ENCODE peak calls at places on chromosome 5, in five cellular contexts. Y is adrenal gland; H is transverse colon; P is activated CD8-positive, alpha-beta T cell treated with anti-CD3 and anti-CD28 coated beads for 36 hours; C is chondrocyte. N is an unnamed sample.

GRCh38 chr5:62330302-62330701 is 24.3 kb downstream of the KIF2A start:
- DNase-seq in Y (no peak), H (no peak), P (no peak), C (no peak), N (no peak)

GRCh38 chr5:107546685-107547084 is 124.1 kb downstream of the EFNA5 start:
- DNase-seq in Y (no peak), H (no peak), P (no peak), C (no peak), N (no peak)

GRCh38 chr5:143214890-143215289 is 188.6 kb downstream of the NR3C1 start:
- DNase-seq in Y (no peak), H (no peak), P (no peak), C (no peak), N (no peak)

GRCh38 chr5:102678267-102679058 is 76.6 kb upstream of the PAM start:
- DNase-seq in Y (no peak), H (no peak), P (no peak), C (no peak), N (no peak)

GRCh38 chr5:74877624-74878304 is 11.6 kb upstream of the FAM169A start:
- DNase-seq in Y (no peak), H (no peak), P (no peak), C (no peak), N (no peak)

GRCh38 chr5:134878403-134878802 is 4.2 kb downstream of the TXNDC15 start:
- DNase-seq in Y (no peak), H (peak), P (no peak), C (no peak), N (no peak)

GRCh38 chr5:82560546-82560945 is 282.4 kb upstream of the RPS23 start:
- DNase-seq in Y (no peak), H (no peak), P (no peak), C (no peak), N (no peak)

GRCh38 chr5:55534436-55535198 is at the start of gene PLPP1:
- DNase-seq in Y (peak), H (peak), P (peak), C (peak), N (peak)

GRCh38 chr5:120314201-120314600 is 149.9 kb upstream of the PRR16 start:
- DNase-seq in Y (no peak), H (no peak), P (no peak), C (no peak), N (no peak)

DNA sequence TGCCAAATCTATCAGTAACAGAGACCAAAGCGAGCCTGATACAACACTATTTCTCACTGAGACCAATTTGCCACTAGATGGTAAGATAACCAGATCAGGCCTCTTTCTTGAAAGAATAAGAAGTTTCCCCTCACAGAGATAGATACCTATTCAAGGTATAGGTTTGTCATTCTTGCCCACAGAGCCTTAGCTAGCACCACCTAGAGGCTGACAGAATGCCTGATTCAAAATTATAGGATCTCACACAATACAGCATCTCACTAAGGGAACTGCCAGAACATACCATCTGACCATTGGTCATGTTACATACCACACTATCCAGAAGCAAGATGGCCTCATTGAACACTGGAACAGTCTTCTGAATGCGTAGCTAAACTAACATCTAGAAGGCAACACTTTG is 166.6 kb upstream of the HCN1 start:
- DNase-seq in Y (no peak), H (no peak), P (no peak), C (no peak), N (no peak)
- TF ChIP-seq CTCF in Y (no peak), H (no peak), P (no peak), C (no peak), N (no peak)

GRCh38 chr5:3509290-3509689 is 86.3 kb upstream of the IRX1 start:
- DNase-seq in Y (no peak), H (no peak), P (no peak), C (no peak), N (no peak)
- TF ChIP-seq CTCF in Y (no peak), H (no peak), P (no peak), C (peak), N (no peak)

GRCh38 chr5:57303985-57304384 is 130.1 kb downstream of the GPBP1 start:
- DNase-seq in Y (no peak), H (no peak), P (peak), C (no peak), N (no peak)
- TF ChIP-seq CTCF in Y (no peak), H (no peak), P (no peak), C (peak), N (no peak)

GRCh38 chr5:115549154-115549553 is 4.6 kb upstream of the FEM1C start:
- DNase-seq in Y (no peak), H (no peak), P (peak), C (no peak), N (peak)
- TF ChIP-seq CTCF in Y (no peak), H (no peak), P (no peak), C (peak), N (peak)

GRCh38 chr5:178257650-178258049 is 25.0 kb upstream of the PHYKPL start:
- DNase-seq in Y (no peak), H (no peak), P (no peak), C (no peak), N (no peak)
- TF ChIP-seq CTCF in Y (no peak), H (no peak), P (no peak), C (no peak), N (no peak)

GRCh38 chr5:67842806-67843205 is 372.8 kb upstream of the PIK3R1 start:
- DNase-seq in Y (no peak), H (no peak), P (no peak), C (no peak), N (no peak)
- TF ChIP-seq CTCF in Y (no peak), H (no peak), P (no peak), C (peak), N (no peak)

GRCh38 chr5:109816732-109817131 is 127.0 kb downstream of the MAN2A1 start:
- DNase-seq in Y (no peak), H (no peak), P (no peak), C (no peak), N (no peak)

DNA sequence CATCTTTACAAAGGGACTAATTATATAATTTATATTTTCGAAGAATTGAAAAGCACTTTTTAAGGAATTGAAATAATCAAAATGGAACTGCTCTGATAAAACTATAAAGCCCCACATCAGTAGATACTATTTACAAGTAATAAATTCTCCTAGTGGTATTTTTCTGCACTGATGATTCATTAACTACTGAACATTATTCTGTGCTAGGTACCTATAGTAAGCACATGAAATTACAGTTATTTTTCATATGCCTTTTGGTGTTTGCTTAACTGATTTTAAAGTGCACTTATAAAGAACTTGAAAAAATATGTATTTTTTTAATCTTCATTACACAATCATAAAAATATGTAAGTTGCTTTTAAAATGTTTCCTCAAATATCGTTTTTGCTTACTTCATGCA is 123.0 kb downstream of the MAN2A1 start:
- DNase-seq in Y (no peak), H (no peak), P (no peak), C (no peak), N (no peak)
- TF ChIP-seq CTCF in Y (no peak), H (no peak), P (no peak), C (no peak), N (no peak)

GRCh38 chr5:88683506-88684135 is 199.4 kb downstream of the MEF2C start:
- DNase-seq in Y (no peak), H (no peak), P (peak), C (no peak), N (no peak)
- TF ChIP-seq CTCF in Y (no peak), H (no peak), P (no peak), C (no peak), N (peak)

DNA sequence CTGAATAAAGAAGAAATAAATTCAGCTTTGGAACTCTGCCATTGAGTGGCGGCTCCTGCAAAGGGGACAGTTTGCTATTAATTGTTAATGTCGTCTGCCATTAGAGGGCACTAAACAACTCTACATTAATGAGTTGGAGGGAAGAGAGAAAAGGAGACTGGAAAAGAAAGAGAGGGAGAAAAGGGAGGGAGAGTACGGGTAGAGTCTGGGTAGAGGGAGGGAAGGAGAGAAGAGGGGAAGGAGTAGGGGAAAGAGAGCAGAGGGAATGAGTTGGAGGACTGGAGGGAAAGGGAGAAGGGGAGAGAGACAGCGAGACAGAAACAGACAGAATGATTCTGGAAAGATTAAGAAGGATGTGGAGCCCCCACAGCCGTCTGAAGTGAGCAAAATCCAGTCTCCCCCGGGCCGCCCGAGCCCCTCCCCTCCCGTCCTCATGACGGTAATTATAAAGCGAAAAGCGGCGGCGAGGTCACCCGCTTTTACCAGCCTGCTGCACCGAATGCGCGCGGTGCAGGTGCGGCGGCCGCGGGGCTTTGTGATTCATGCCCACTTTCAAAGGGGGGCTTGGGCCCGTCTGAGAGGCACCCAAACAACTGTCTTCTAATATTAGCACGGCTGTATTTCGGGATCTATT is 1.9 kb upstream of the FST start:
- DNase-seq in Y (no peak), H (peak), P (peak), C (no peak), N (peak)
- TF ChIP-seq CTCF in Y (peak), H (peak), P (peak), C (peak), N (peak)

GRCh38 chr5:156681276-156681675 is 168.8 kb upstream of the PPP1R2B start:
- DNase-seq in Y (no peak), H (no peak), P (no peak), C (no peak), N (no peak)
- TF ChIP-seq CTCF in Y (no peak), H (no peak), P (no peak), C (no peak), N (no peak)